ENCODE peak calls at places on chromosomes 7 and 10, in five cellular contexts. Y, H, X, A and O are unnamed samples.

GRCh38 chr7:129571201-129571600 is 40.3 kb upstream of the NRF1 start:
- DNase-seq in A (no peak), Y (no peak), X (no peak), H (no peak), O (no peak)

GRCh38 chr10:62352356-62352963 is 21.7 kb upstream of the ZNF365 start:
- DNase-seq in Y (no peak), A (peak; percentile 81), X (no peak), H (no peak), O (no peak)

GRCh38 chr7:130324270-130324669 is 20.3 kb upstream of the CPA5 start:
- DNase-seq in X (no peak), A (no peak), H (no peak), Y (no peak), O (no peak)

GRCh38 chr7:66505531-66506451 is 122.9 kb upstream of the KCTD7 start:
- DNase-seq in X (no peak), A (no peak), Y (peak; percentile 33), H (no peak), O (no peak)

GRCh38 chr7:7867835-7868234 is 100.8 kb upstream of the GLCCI1 start:
- DNase-seq in A (no peak), Y (no peak), H (no peak), X (no peak), O (no peak)

GRCh38 chr7:102064361-102065025 is 222.2 kb upstream of the SH2B2 start:
- DNase-seq in A (peak; percentile 58), X (peak; percentile 35), Y (no peak), H (peak; percentile 47), O (no peak)

GRCh38 chr10:116006508-116006907 is 266.5 kb downstream of the GFRA1 start:
- DNase-seq in H (no peak), A (no peak), Y (no peak), X (no peak), O (no peak)

GRCh38 chr7:111292026-111292430 is 201.1 kb downstream of the LRRN3 start:
- DNase-seq in Y (no peak), A (peak; percentile 12), H (no peak), X (no peak), O (peak; percentile 39)

GRCh38 chr10:104076743-104077160 is 8.9 kb downstream of the COL17A1 start:
- DNase-seq in A (peak; percentile 81), X (peak; percentile 44), Y (peak; percentile 35), H (peak; percentile 54), O (no peak)

GRCh38 chr7:134856141-134856540 is 76.7 kb downstream of the CALD1 start:
- DNase-seq in X (no peak), H (no peak), Y (no peak), A (no peak), O (no peak)

GRCh38 chr7:157750291-157750690 is 413.5 kb downstream of the DNAJB6 start:
- DNase-seq in H (no peak), X (no peak), Y (no peak), A (no peak), O (no peak)

GRCh38 chr7:157153260-157153659 is 14.5 kb downstream of the UBE3C start:
- DNase-seq in A (no peak), X (no peak), H (no peak), Y (no peak), O (no peak)

GRCh38 chr7:149171894-149172533 is 23.3 kb upstream of the ZNF282 start:
- DNase-seq in H (no peak), Y (no peak), A (peak; percentile 59), X (no peak), O (no peak)

GRCh38 chr7:71612892-71613291 is 480.9 kb downstream of the GALNT17 start:
- DNase-seq in H (no peak), Y (no peak), A (no peak), X (no peak), O (no peak)

GRCh38 chr7:93551063-93551895 is 23.2 kb downstream of the CALCR start:
- DNase-seq in H (no peak), A (peak; percentile 77), Y (no peak), X (no peak), O (no peak)

GRCh38 chr10:79244841-79245504 is 102.3 kb upstream of the PPIF start:
- DNase-seq in H (no peak), X (no peak), Y (no peak), A (peak; percentile 25), O (no peak)

GRCh38 chr7:152050547-152050971 is 25.1 kb downstream of the GALNT11 start:
- DNase-seq in A (no peak), X (no peak), Y (no peak), H (no peak), O (no peak)

GRCh38 chr7:45703373-45703821 is 129.2 kb downstream of the ADCY1 start:
- DNase-seq in A (no peak), H (no peak), X (no peak), Y (peak; percentile 14), O (no peak)

GRCh38 chr10:101682172-101682825 is 12.7 kb downstream of the FBXW4 start:
- DNase-seq in Y (no peak), A (no peak), X (no peak), H (no peak), O (no peak)

GRCh38 chr10:58701398-58702135 is 188.9 kb downstream of the BICC1 start:
- DNase-seq in H (no peak), X (no peak), A (peak; percentile 95), Y (no peak), O (peak; percentile 94)

GRCh38 chr7:105210721-105211205 is 178.0 kb downstream of the SRPK2 start:
- DNase-seq in X (no peak), A (no peak), Y (peak; percentile 66), H (no peak), O (no peak)

GRCh38 chr10:32417906-32418547 is 27.9 kb upstream of the CCDC7 start:
- DNase-seq in A (peak; percentile 64), Y (no peak), H (no peak), X (no peak), O (peak; percentile 75)

GRCh38 chr10:52004342-52004949 is 305.1 kb upstream of the CSTF2T start:
- DNase-seq in Y (no peak), X (no peak), H (no peak), A (peak; percentile 73), O (no peak)

GRCh38 chr10:76152186-76152585 is 720.8 kb downstream of the LRMDA start:
- DNase-seq in A (no peak), Y (no peak), X (no peak), H (no peak), O (no peak)

GRCh38 chr10:132391372-132392020 is 5.5 kb upstream of the PWWP2B start:
- DNase-seq in X (no peak), A (no peak), Y (peak; percentile 17), H (no peak), O (no peak)

GRCh38 chr7:77687747-77688144 is 8.5 kb upstream of the RSBN1L start:
- DNase-seq in X (peak; percentile 40), A (no peak), H (no peak), Y (no peak), O (no peak)

GRCh38 chr7:98280791-98281756 is at the start of gene BRI3:
- DNase-seq in A (peak; percentile 87), H (peak; percentile 94), Y (peak; percentile 94), X (peak; percentile 94), O (no peak)

GRCh38 chr7:77335581-77335980 is 80.6 kb downstream of the GSAP start:
- DNase-seq in X (no peak), A (no peak), H (no peak), Y (no peak), O (no peak)

GRCh38 chr10:128180843-128181242 is 54.6 kb upstream of the MKI67 start:
- DNase-seq in Y (no peak), H (no peak), A (no peak), X (no peak), O (no peak)

GRCh38 chr10:128174581-128175559 is 48.6 kb upstream of the MKI67 start:
- DNase-seq in A (no peak), H (no peak), X (no peak), Y (no peak), O (no peak)

GRCh38 chr10:128173383-128173782 is 47.2 kb upstream of the MKI67 start:
- DNase-seq in X (no peak), Y (no peak), H (no peak), A (peak; percentile 48), O (peak; percentile 3)

GRCh38 chr10:128172756-128173155 is 46.5 kb upstream of the MKI67 start:
- DNase-seq in Y (no peak), X (no peak), H (no peak), A (no peak), O (no peak)

GRCh38 chr10:128178319-128178937 is 52.2 kb upstream of the MKI67 start:
- DNase-seq in X (no peak), Y (no peak), A (peak; percentile 36), H (peak; percentile 38), O (no peak)
- TF ChIP-seq CTCF in X (no peak), Y (no peak), A (peak; percentile 61), H (peak; percentile 55), O (peak; percentile 50)

GRCh38 chr7:22001345-22002004 is 55.8 kb upstream of the CDCA7L start:
- DNase-seq in Y (no peak), A (peak; percentile 90), X (no peak), H (no peak), O (peak; percentile 46)
- H3K4me3 ChIP-seq in Y (no peak overlapping the region), A (no peak overlapping the region), X (no peak overlapping the region), H (no peak overlapping the region), O (no peak overlapping the region)

GRCh38 chr7:5627745-5628547 is 153.5 kb downstream of the RNF216 start:
- DNase-seq in H (no peak), A (no peak), Y (no peak), X (no peak), O (no peak)

GRCh38 chr7:5626456-5626855 is 155.0 kb downstream of the RNF216 start:
- DNase-seq in A (no peak), X (no peak), Y (no peak), H (no peak), O (no peak)

GRCh38 chr7:5622746-5623145 is 158.7 kb downstream of the RNF216 start:
- DNase-seq in Y (no peak), A (no peak), X (no peak), H (no peak), O (no peak)

GRCh38 chr7:5624386-5625365 is 156.8 kb downstream of the RNF216 start:
- DNase-seq in A (no peak), H (no peak), Y (no peak), X (no peak), O (no peak)

DNA sequence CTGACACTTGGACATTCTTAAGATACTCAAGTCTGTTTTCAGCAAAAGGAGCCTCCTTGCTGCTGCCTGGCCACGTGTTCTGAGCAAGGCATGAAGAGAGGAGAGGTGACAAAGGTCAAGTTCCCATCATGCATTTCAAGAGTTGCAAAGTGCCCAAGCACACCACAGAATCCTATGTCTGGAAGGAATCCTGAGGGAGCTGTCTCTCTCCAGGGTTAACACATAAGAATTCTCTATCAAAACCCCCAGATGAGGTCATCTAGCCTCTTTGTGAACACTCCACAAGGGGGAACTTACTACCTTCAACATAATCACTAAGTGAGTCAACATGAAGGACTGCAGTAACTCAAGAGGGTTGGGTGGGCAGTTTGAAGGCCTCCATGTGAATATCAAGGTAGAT is 155.5 kb downstream of the RNF216 start:
- DNase-seq in Y (no peak), H (no peak), X (no peak), A (peak; percentile 82), O (peak; percentile 45)
- TF ChIP-seq CTCF in Y (no peak), H (no peak), X (no peak), A (peak; percentile 15), O (peak; percentile 35)

GRCh38 chr10:90919683-90920574 is 958 bp downstream of the ANKRD1 start:
- DNase-seq in X (no peak), A (no peak), Y (no peak), H (no peak), O (no peak)
- H3K4me3 ChIP-seq in X (peak overlapping the region; percentile 38), A (peak overlapping the region; percentile 13), Y (no peak overlapping the region), H (no peak overlapping the region), O (no peak overlapping the region)

GRCh38 chr7:115117748-115118147 is 195.9 kb downstream of the MDFIC start:
- DNase-seq in H (no peak), X (no peak), Y (no peak), A (no peak), O (no peak)
- TF ChIP-seq CTCF in H (no peak), X (no peak), Y (no peak), A (no peak), O (no peak)

GRCh38 chr10:71772832-71773220 is 494 bp downstream of the VSIR start:
- DNase-seq in X (no peak), A (no peak), H (no peak), Y (no peak), O (no peak)
- H3K4me3 ChIP-seq in X (peak overlapping the region; percentile 80), A (peak overlapping the region; percentile 61), H (peak overlapping the region; percentile 52), Y (peak overlapping the region; percentile 70), O (peak overlapping the region; percentile 85)